ENCODE peak calls at places on chromosomes 3 and 15, in nine cellular contexts. C, D, I, V, N, L, T, K and F are unnamed samples.
A peak's percentile ranks its signal among the peaks of the same experiment; 100 is the strongest.

GRCh38 chr3:73746610-73747009 is 121.9 kb upstream of the PDZRN3 start:
- DNase-seq in K (no peak), D (no peak), C (no peak), L (no peak), I (no peak), V (no peak), T (no peak), N (no peak), F (no peak)

GRCh38 chr3:192408007-192408655 is 319.2 kb downstream of the FGF12 start:
- DNase-seq in C (no peak), T (peak; percentile 54), L (no peak), N (no peak), I (no peak), D (peak; percentile 61), K (no peak), V (peak; percentile 38), F (no peak)

GRCh38 chr15:29903785-29904464 is 81.7 kb upstream of the TJP1 start:
- DNase-seq in L (no peak), K (no peak), I (no peak), D (peak; percentile 77), T (no peak), N (no peak), V (no peak), C (no peak), F (no peak)

GRCh38 chr3:69967156-69967555 is 32.4 kb upstream of the SAMMSON start:
- DNase-seq in L (no peak), D (no peak), V (no peak), T (no peak), N (no peak), I (no peak), K (no peak), C (no peak), F (no peak)

GRCh38 chr15:27359586-27359985 is 388.6 kb downstream of the GABRG3 start:
- DNase-seq in L (no peak), N (no peak), V (no peak), K (no peak), D (no peak), C (no peak), I (no peak), T (no peak), F (no peak)

GRCh38 chr3:56818156-56818985 is 16.6 kb upstream of the ARHGEF3 start:
- DNase-seq in T (no peak), V (no peak), C (no peak), L (no peak), K (no peak), D (no peak), I (no peak), N (no peak), F (peak; percentile 37)

GRCh38 chr3:174100744-174101143 is 703.2 kb downstream of the NLGN1 start:
- DNase-seq in I (no peak), K (no peak), C (no peak), D (no peak), V (no peak), L (no peak), N (no peak), T (no peak), F (no peak)

GRCh38 chr3:172289583-172289982 is 158.7 kb downstream of the GHSR start:
- DNase-seq in C (no peak), N (no peak), I (no peak), D (peak; percentile 64), T (no peak), K (peak; percentile 13), V (no peak), L (no peak), F (no peak)

GRCh38 chr3:193040836-193041672 is 123.4 kb upstream of the MB21D2 start:
- DNase-seq in L (peak; percentile 68), K (peak; percentile 55), T (no peak), D (peak; percentile 79), N (no peak), V (peak; percentile 55), I (peak; percentile 56), C (peak; percentile 22), F (peak; percentile 50)

GRCh38 chr15:41832875-41833274 is 5.0 kb downstream of the JMJD7 start:
- DNase-seq in V (no peak), C (peak; percentile 21), L (no peak), N (no peak), T (no peak), K (no peak), D (no peak), I (peak; percentile 80), F (no peak)